ENCODE peak calls at places on chromosome 2, in seven cellular contexts. One of them, this sample, is unnamed.

GRCh38 chr2:230885467-230886130 is 20.9 kb downstream of the ITM2C start:
- DNase-seq in GM10248: peak; percentile 74
- DNase-seq in MCF 10A: no peak
- DNase-seq in HCT116: no peak
- DNase-seq in HFFc6: peak; percentile 17
- DNase-seq in cardiac muscle cell: peak; percentile 72
- DNase-seq in lower lobe of right lung: no peak
- DNase-seq in this sample: no peak

GRCh38 chr2:164913640-164914346 is 41.5 kb downstream of the SLC38A11 start:
- DNase-seq in GM10248: no peak
- DNase-seq in MCF 10A: peak; percentile 31
- DNase-seq in HCT116: no peak
- DNase-seq in HFFc6: peak; percentile 54
- DNase-seq in cardiac muscle cell: peak; percentile 48
- DNase-seq in lower lobe of right lung: no peak
- DNase-seq in this sample: peak; percentile 65

GRCh38 chr2:64627860-64628841 is 25.6 kb downstream of the SERTAD2 start:
- DNase-seq in GM10248: no peak
- DNase-seq in MCF 10A: no peak
- DNase-seq in HCT116: no peak
- DNase-seq in HFFc6: no peak
- DNase-seq in cardiac muscle cell: no peak
- DNase-seq in lower lobe of right lung: no peak
- DNase-seq in this sample: no peak

GRCh38 chr2:796151-796955 is 119.1 kb upstream of the TMEM18 start:
- DNase-seq in GM10248: no peak
- DNase-seq in MCF 10A: no peak
- DNase-seq in HCT116: no peak
- DNase-seq in HFFc6: no peak
- DNase-seq in cardiac muscle cell: no peak
- DNase-seq in lower lobe of right lung: no peak
- DNase-seq in this sample: no peak

GRCh38 chr2:212646698-212647097 is 108.1 kb upstream of the ERBB4 start:
- DNase-seq in GM10248: no peak
- DNase-seq in MCF 10A: peak; percentile 66
- DNase-seq in HCT116: no peak
- DNase-seq in HFFc6: peak; percentile 81
- DNase-seq in cardiac muscle cell: no peak
- DNase-seq in lower lobe of right lung: no peak
- DNase-seq in this sample: peak; percentile 91

GRCh38 chr2:101806123-101806522 is 108.6 kb downstream of the MAP4K4 start:
- DNase-seq in GM10248: peak; percentile 14
- DNase-seq in MCF 10A: peak; percentile 69
- DNase-seq in HCT116: peak; percentile 16
- DNase-seq in HFFc6: peak; percentile 71
- DNase-seq in cardiac muscle cell: peak; percentile 81
- DNase-seq in lower lobe of right lung: no peak
- DNase-seq in this sample: peak; percentile 64

GRCh38 chr2:155708052-155708451 is 624.5 kb downstream of the NR4A2 start:
- DNase-seq in GM10248: no peak
- DNase-seq in MCF 10A: peak; percentile 19
- DNase-seq in HCT116: peak; percentile 3
- DNase-seq in HFFc6: no peak
- DNase-seq in cardiac muscle cell: no peak
- DNase-seq in lower lobe of right lung: no peak
- DNase-seq in this sample: no peak

GRCh38 chr2:113298176-113298575 is 19.5 kb upstream of the PAX8 start:
- DNase-seq in GM10248: no peak
- DNase-seq in MCF 10A: no peak
- DNase-seq in HCT116: no peak
- DNase-seq in HFFc6: no peak
- DNase-seq in cardiac muscle cell: no peak
- DNase-seq in lower lobe of right lung: no peak
- DNase-seq in this sample: no peak

GRCh38 chr2:60352491-60353405 is 200.7 kb downstream of the BCL11A start:
- DNase-seq in GM10248: no peak
- DNase-seq in MCF 10A: no peak
- DNase-seq in HCT116: no peak
- DNase-seq in HFFc6: no peak
- DNase-seq in cardiac muscle cell: no peak
- DNase-seq in lower lobe of right lung: no peak
- DNase-seq in this sample: no peak

GRCh38 chr2:62410926-62411456 is 95.0 kb downstream of the TMEM17 start:
- DNase-seq in GM10248: no peak
- DNase-seq in MCF 10A: no peak
- DNase-seq in HCT116: no peak
- DNase-seq in HFFc6: no peak
- DNase-seq in cardiac muscle cell: no peak
- DNase-seq in lower lobe of right lung: no peak
- DNase-seq in this sample: peak; percentile 21

GRCh38 chr2:86256982-86257381 is 57.7 kb downstream of the MRPL35 start:
- DNase-seq in GM10248: no peak
- DNase-seq in MCF 10A: no peak
- DNase-seq in HCT116: no peak
- DNase-seq in HFFc6: no peak
- DNase-seq in cardiac muscle cell: no peak
- DNase-seq in lower lobe of right lung: no peak
- DNase-seq in this sample: peak; percentile 16

GRCh38 chr2:232352511-232353091 is 25.9 kb upstream of the ALPP start:
- DNase-seq in GM10248: no peak
- DNase-seq in MCF 10A: no peak
- DNase-seq in HCT116: no peak
- DNase-seq in HFFc6: no peak
- DNase-seq in cardiac muscle cell: no peak
- DNase-seq in lower lobe of right lung: peak; percentile 39
- DNase-seq in this sample: no peak

GRCh38 chr2:8165550-8165949 is 516.3 kb upstream of the ID2 start:
- DNase-seq in GM10248: no peak
- DNase-seq in MCF 10A: no peak
- DNase-seq in HCT116: no peak
- DNase-seq in HFFc6: no peak
- DNase-seq in cardiac muscle cell: no peak
- DNase-seq in lower lobe of right lung: no peak
- DNase-seq in this sample: no peak

GRCh38 chr2:170462433-170463205 is 252.5 kb upstream of the SP5 start:
- DNase-seq in GM10248: no peak
- DNase-seq in MCF 10A: peak; percentile 14
- DNase-seq in HCT116: no peak
- DNase-seq in HFFc6: no peak
- DNase-seq in cardiac muscle cell: no peak
- DNase-seq in lower lobe of right lung: no peak
- DNase-seq in this sample: no peak

GRCh38 chr2:140436956-140437355 is 1656.8 kb upstream of the NXPH2 start:
- DNase-seq in GM10248: no peak
- DNase-seq in MCF 10A: no peak
- DNase-seq in HCT116: no peak
- DNase-seq in HFFc6: no peak
- DNase-seq in cardiac muscle cell: no peak
- DNase-seq in lower lobe of right lung: no peak
- DNase-seq in this sample: no peak

GRCh38 chr2:55223958-55224760 is 7.9 kb downstream of the CLHC1 start:
- DNase-seq in GM10248: no peak
- DNase-seq in MCF 10A: no peak
- DNase-seq in HCT116: no peak
- DNase-seq in HFFc6: no peak
- DNase-seq in cardiac muscle cell: no peak
- DNase-seq in lower lobe of right lung: no peak
- DNase-seq in this sample: no peak

GRCh38 chr2:86382108-86382507 is 44.7 kb upstream of the REEP1 start:
- DNase-seq in GM10248: no peak
- DNase-seq in MCF 10A: no peak
- DNase-seq in HCT116: no peak
- DNase-seq in HFFc6: no peak
- DNase-seq in cardiac muscle cell: no peak
- DNase-seq in lower lobe of right lung: no peak
- DNase-seq in this sample: no peak

GRCh38 chr2:120224735-120225548 is 1.7 kb upstream of the TMEM185B start:
- DNase-seq in GM10248: no peak
- DNase-seq in MCF 10A: no peak
- DNase-seq in HCT116: no peak
- DNase-seq in HFFc6: no peak
- DNase-seq in cardiac muscle cell: no peak
- DNase-seq in lower lobe of right lung: no peak
- DNase-seq in this sample: no peak

DNA sequence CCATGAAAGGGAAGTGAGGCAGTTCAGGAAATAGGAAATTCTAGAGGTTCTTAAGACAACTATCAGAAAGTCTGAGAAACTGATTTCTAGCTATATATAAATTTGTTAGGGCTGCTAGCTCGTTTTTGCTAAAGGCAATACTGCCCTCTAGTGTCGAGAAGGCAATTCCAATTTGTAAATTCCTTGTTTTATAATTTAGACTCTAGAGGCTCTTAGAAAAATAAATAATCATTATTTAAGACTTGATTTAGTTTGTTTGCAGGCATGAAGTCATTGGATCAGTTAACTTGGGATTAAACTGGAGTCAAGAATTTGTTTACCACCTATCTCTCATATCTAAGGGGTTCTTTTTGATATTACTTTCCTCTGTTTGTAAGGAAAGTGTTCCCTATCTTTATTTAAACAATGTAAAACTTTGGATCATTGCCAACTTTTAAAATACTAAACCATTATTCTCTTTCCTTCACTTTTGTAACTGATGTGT is 66.2 kb downstream of the ACVR2A start:
- DNase-seq in GM10248: no peak
- DNase-seq in MCF 10A: peak; percentile 69
- DNase-seq in HCT116: peak; percentile 52
- DNase-seq in HFFc6: peak; percentile 68
- DNase-seq in cardiac muscle cell: peak; percentile 87
- DNase-seq in lower lobe of right lung: no peak
- DNase-seq in this sample: peak; percentile 42
- TF ChIP-seq CTCF in GM10248: peak; percentile 50
- TF ChIP-seq CTCF in MCF 10A: peak; percentile 35
- TF ChIP-seq CTCF in HCT116: peak; percentile 72
- TF ChIP-seq CTCF in HFFc6: peak; percentile 94
- TF ChIP-seq CTCF in cardiac muscle cell: peak; percentile 59
- TF ChIP-seq CTCF in lower lobe of right lung: peak; percentile 82
- TF ChIP-seq CTCF in this sample: peak; percentile 47

DNA sequence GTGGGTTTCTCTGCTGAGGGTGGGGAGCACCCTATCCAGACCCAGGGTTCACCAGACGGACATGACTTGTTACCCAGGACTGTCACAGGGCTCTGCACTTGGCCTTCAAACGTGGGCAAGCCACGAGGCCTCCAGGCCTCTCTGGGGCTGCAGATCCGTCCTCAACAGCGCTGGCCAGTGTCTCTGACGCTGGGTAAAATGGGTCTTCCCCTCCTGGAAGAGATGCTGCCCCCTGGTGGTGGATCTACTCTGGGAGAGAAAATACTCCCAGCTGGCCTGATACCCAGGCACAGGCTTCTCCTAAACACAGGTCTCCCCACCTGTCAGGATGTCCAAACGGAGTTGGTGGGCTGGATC is 3.7 kb downstream of the GPR17 start:
- DNase-seq in GM10248: peak; percentile 87
- DNase-seq in MCF 10A: peak; percentile 90
- DNase-seq in HCT116: peak; percentile 72
- DNase-seq in HFFc6: peak; percentile 79
- DNase-seq in cardiac muscle cell: peak; percentile 89
- DNase-seq in lower lobe of right lung: peak; percentile 71
- DNase-seq in this sample: peak; percentile 64
- TF ChIP-seq CTCF in GM10248: peak; percentile 69
- TF ChIP-seq CTCF in MCF 10A: peak; percentile 59
- TF ChIP-seq CTCF in HCT116: peak; percentile 90
- TF ChIP-seq CTCF in HFFc6: peak; percentile 98
- TF ChIP-seq CTCF in cardiac muscle cell: peak; percentile 93
- TF ChIP-seq CTCF in lower lobe of right lung: peak; percentile 90
- TF ChIP-seq CTCF in this sample: peak; percentile 82

GRCh38 chr2:106770986-106771385 is 115.0 kb downstream of the ST6GAL2 start:
- DNase-seq in GM10248: no peak
- DNase-seq in MCF 10A: no peak
- DNase-seq in HCT116: no peak
- DNase-seq in HFFc6: no peak
- DNase-seq in cardiac muscle cell: no peak
- DNase-seq in lower lobe of right lung: no peak
- DNase-seq in this sample: no peak

DNA sequence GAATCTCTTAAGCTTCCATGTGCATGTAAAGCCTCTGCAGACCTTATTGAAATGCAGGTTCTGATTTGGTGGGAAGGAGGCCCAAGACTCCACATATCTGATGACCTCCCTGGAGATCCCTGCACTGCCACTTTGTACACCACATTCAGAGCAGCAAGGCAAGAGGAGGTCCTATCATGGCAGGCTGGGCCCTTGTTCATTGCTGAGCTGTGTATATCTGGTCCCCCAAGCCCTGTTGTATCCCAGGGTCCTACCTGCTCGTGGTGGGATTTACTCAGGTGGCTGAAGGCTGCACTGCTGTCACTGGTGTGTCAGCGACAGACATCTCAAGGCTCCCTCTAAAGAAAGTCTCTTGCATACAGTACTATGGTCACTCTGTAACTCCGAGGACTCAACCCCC is 114.2 kb downstream of the ST6GAL2 start:
- DNase-seq in GM10248: no peak
- DNase-seq in MCF 10A: no peak
- DNase-seq in HCT116: no peak
- DNase-seq in HFFc6: no peak
- DNase-seq in cardiac muscle cell: no peak
- DNase-seq in lower lobe of right lung: no peak
- DNase-seq in this sample: no peak
- TF ChIP-seq CTCF in GM10248: no peak
- TF ChIP-seq CTCF in MCF 10A: no peak
- TF ChIP-seq CTCF in HCT116: no peak
- TF ChIP-seq CTCF in HFFc6: no peak
- TF ChIP-seq CTCF in cardiac muscle cell: no peak
- TF ChIP-seq CTCF in lower lobe of right lung: no peak
- TF ChIP-seq CTCF in this sample: no peak

GRCh38 chr2:207338610-207339009 is 172.9 kb upstream of the KLF7 start:
- DNase-seq in GM10248: no peak
- DNase-seq in MCF 10A: no peak
- DNase-seq in HCT116: no peak
- DNase-seq in HFFc6: no peak
- DNase-seq in cardiac muscle cell: no peak
- DNase-seq in lower lobe of right lung: no peak
- DNase-seq in this sample: no peak

GRCh38 chr2:207337234-207338219 is 171.8 kb upstream of the KLF7 start:
- DNase-seq in GM10248: no peak
- DNase-seq in MCF 10A: peak; percentile 98
- DNase-seq in HCT116: peak; percentile 94
- DNase-seq in HFFc6: no peak
- DNase-seq in cardiac muscle cell: peak; percentile 33
- DNase-seq in lower lobe of right lung: no peak
- DNase-seq in this sample: peak; percentile 100

GRCh38 chr2:207338220-207338607 is 172.5 kb upstream of the KLF7 start:
- DNase-seq in GM10248: no peak
- DNase-seq in MCF 10A: no peak
- DNase-seq in HCT116: no peak
- DNase-seq in HFFc6: no peak
- DNase-seq in cardiac muscle cell: no peak
- DNase-seq in lower lobe of right lung: no peak
- DNase-seq in this sample: no peak

GRCh38 chr2:207341114-207341750 is 175.5 kb upstream of the KLF7 start:
- DNase-seq in GM10248: no peak
- DNase-seq in MCF 10A: no peak
- DNase-seq in HCT116: no peak
- DNase-seq in HFFc6: no peak
- DNase-seq in cardiac muscle cell: no peak
- DNase-seq in lower lobe of right lung: no peak
- DNase-seq in this sample: no peak

DNA sequence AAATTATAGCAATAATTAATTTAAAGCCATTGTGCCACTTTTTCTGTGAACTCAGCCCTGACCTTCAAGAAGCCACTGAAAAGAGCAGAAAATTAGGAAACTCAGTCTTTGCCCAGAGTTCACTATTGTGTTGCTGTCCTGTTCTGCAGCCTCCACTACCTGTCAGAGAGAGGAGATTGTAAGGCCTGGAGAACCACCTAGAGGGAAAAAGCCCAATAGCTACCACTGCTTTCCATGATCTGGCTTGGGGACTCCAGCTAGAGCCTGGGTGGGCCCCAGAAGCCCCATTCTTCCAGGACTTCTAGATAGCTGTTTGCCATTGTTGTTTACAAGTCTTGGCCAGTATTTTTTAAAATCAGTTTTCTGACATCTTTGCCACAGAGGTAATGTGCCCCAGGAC is 176.1 kb upstream of the KLF7 start:
- DNase-seq in GM10248: no peak
- DNase-seq in MCF 10A: peak; percentile 35
- DNase-seq in HCT116: no peak
- DNase-seq in HFFc6: no peak
- DNase-seq in cardiac muscle cell: no peak
- DNase-seq in lower lobe of right lung: no peak
- DNase-seq in this sample: no peak
- TF ChIP-seq CTCF in GM10248: peak; percentile 11
- TF ChIP-seq CTCF in MCF 10A: no peak
- TF ChIP-seq CTCF in HCT116: no peak
- TF ChIP-seq CTCF in HFFc6: no peak
- TF ChIP-seq CTCF in cardiac muscle cell: no peak
- TF ChIP-seq CTCF in lower lobe of right lung: no peak
- TF ChIP-seq CTCF in this sample: no peak

This sample was measured in mammary epithelial cell.